ENCODE peak calls at places on chromosomes 5 and 9, in nine cellular contexts. E is NCI-H1930; F is activated naive CD4-positive, alpha-beta T cell; V is GM23338; Q is stimulated activated CD8-positive, alpha-beta memory T cell treated with anti-CD3 and anti-CD28 coated beads, Interleukin-15, amount 100 ng/mL, for 1 hour; Y is RCC 7860; K is fibroblast of lung; T is activated CD8-positive, alpha-beta memory T cell treated with anti-CD3 and anti-CD28 coated beads, Interleukin-2, amount 50 U/mL, for 48 hours; N is activated T-helper 1 cell treated with Interleukin-2 at 50 U/mL for 16 hours. S is an unnamed sample.

GRCh38 chr9:76717611-76718010 is 46.6 kb upstream of the PCA3 start:
- DNase-seq in Y (peak), K (no peak), E (no peak), T (no peak), Q (no peak), V (no peak), F (no peak), N (no peak), S (no peak)

GRCh38 chr5:173265433-173265832 is 30.4 kb upstream of the NKX2-5 start:
- DNase-seq in E (no peak), Q (no peak), K (no peak), F (no peak), N (no peak), V (no peak), Y (no peak), T (no peak), S (no peak)

GRCh38 chr9:27732494-27732893 is 159.2 kb upstream of the C9orf72 start:
- DNase-seq in V (no peak), F (no peak), Q (no peak), K (no peak), Y (no peak), N (no peak), E (no peak), T (no peak), S (no peak)

GRCh38 chr9:134230942-134231325 is 66.6 kb upstream of the RNU6ATAC start:
- DNase-seq in F (no peak), N (no peak), K (no peak), V (no peak), Y (no peak), T (no peak), E (no peak), Q (no peak), S (no peak)

GRCh38 chr9:136865768-136866103 is 372 bp downstream of the EDF1 start:
- DNase-seq in K (no peak), F (no peak), Y (no peak), Q (no peak), E (no peak), N (no peak), T (no peak), V (peak), S (peak)

GRCh38 chr5:90437663-90438062 is 28.1 kb upstream of the CETN3 start:
- DNase-seq in Y (no peak), K (no peak), N (no peak), F (no peak), V (no peak), E (no peak), T (no peak), Q (no peak), S (no peak)

GRCh38 chr5:167582263-167582662 is 709.2 kb upstream of the WWC1 start:
- DNase-seq in V (no peak), Y (peak), E (no peak), K (peak), F (no peak), Q (no peak), T (no peak), N (no peak), S (no peak)

GRCh38 chr5:130104895-130105684 is 200.8 kb downstream of the CHSY3 start:
- DNase-seq in E (no peak), F (no peak), Q (no peak), T (no peak), Y (no peak), K (no peak), V (no peak), N (no peak), S (no peak)

GRCh38 chr9:96661711-96662110 is 6.6 kb upstream of the PRXL2C start:
- DNase-seq in N (no peak), V (peak), F (no peak), T (no peak), K (peak), Q (no peak), Y (no peak), E (no peak), S (no peak)

GRCh38 chr5:118863345-118863744 is 125.0 kb downstream of the DTWD2 start:
- DNase-seq in F (no peak), N (no peak), T (no peak), E (no peak), Q (no peak), K (peak), Y (no peak), V (no peak), S (no peak)

GRCh38 chr9:98870782-98871455 is 63.4 kb downstream of the GALNT12 start:
- DNase-seq in E (no peak), K (no peak), N (no peak), Y (no peak), T (no peak), F (no peak), Q (no peak), V (no peak), S (no peak)

GRCh38 chr5:65213921-65214525 is 267.7 kb downstream of the ADAMTS6 start:
- DNase-seq in T (no peak), N (no peak), K (peak), V (peak), Q (no peak), F (no peak), Y (no peak), E (no peak), S (peak)

GRCh38 chr9:110323831-110324230 is 13.8 kb downstream of the TXNDC8 start:
- DNase-seq in Q (no peak), E (no peak), T (no peak), N (no peak), F (no peak), K (no peak), V (no peak), Y (no peak), S (no peak)

GRCh38 chr5:165321912-165322311 is 1816.5 kb downstream of the MAT2B start:
- DNase-seq in T (no peak), K (peak), Q (no peak), Y (peak), V (no peak), F (no peak), E (no peak), N (no peak), S (no peak)

GRCh38 chr5:150044334-150044681 is 42.0 kb downstream of the CSF1R start:
- DNase-seq in Q (no peak), N (no peak), T (no peak), V (no peak), E (no peak), K (peak), F (no peak), Y (no peak), S (no peak)

GRCh38 chr9:37466037-37466709 is 923 bp upstream of the ZBTB5 start:
- DNase-seq in T (peak), V (peak), Y (peak), E (peak), N (no peak), K (peak), F (no peak), Q (no peak), S (peak)

GRCh38 chr5:180173875-180174586 is 35.0 kb downstream of the RASGEF1C start:
- DNase-seq in F (no peak), E (no peak), V (no peak), N (no peak), Y (peak), T (no peak), K (peak), Q (no peak), S (no peak)

GRCh38 chr5:112492291-112492690 is 73.2 kb upstream of the EPB41L4A start:
- DNase-seq in T (peak), N (no peak), K (peak), F (no peak), V (peak), Q (no peak), Y (peak), E (no peak), S (peak)

GRCh38 chr5:173016621-173017046 is 33.1 kb downstream of the ATP6V0E1 start:
- DNase-seq in K (peak), F (no peak), N (no peak), Q (no peak), E (no peak), T (peak), Y (no peak), V (peak), S (no peak)

GRCh38 chr5:74122175-74122574 is 496.2 kb downstream of the ARHGEF28 start:
- DNase-seq in Q (no peak), T (no peak), K (no peak), F (no peak), V (no peak), N (no peak), Y (no peak), E (no peak), S (no peak)

GRCh38 chr5:179342577-179342976 is 2.7 kb downstream of the ADAMTS2 start:
- DNase-seq in Q (no peak), N (no peak), E (no peak), T (no peak), F (no peak), K (peak), V (peak), Y (no peak), S (no peak)

GRCh38 chr5:113140837-113141661 is 164.5 kb downstream of the DCP2 start:
- DNase-seq in V (no peak), K (peak), N (no peak), F (no peak), T (no peak), E (no peak), Y (no peak), Q (no peak), S (no peak)

GRCh38 chr5:41980870-41981269 is 55.8 kb downstream of the FBXO4 start:
- DNase-seq in F (no peak), N (no peak), K (no peak), V (no peak), T (no peak), E (no peak), Y (no peak), Q (no peak), S (no peak)

GRCh38 chr9:70924380-70924779 is 197.0 kb downstream of the TRPM3 start:
- DNase-seq in K (peak), Q (no peak), Y (no peak), F (no peak), N (no peak), V (no peak), T (no peak), E (no peak), S (no peak)

GRCh38 chr9:4494337-4494736 is 4.1 kb downstream of the SLC1A1 start:
- DNase-seq in K (no peak), F (no peak), T (no peak), Q (no peak), E (no peak), N (no peak), V (no peak), Y (no peak), S (no peak)

GRCh38 chr5:34007116-34007674 is 655 bp downstream of the AMACR start:
- DNase-seq in N (no peak), Q (no peak), Y (no peak), V (peak), F (no peak), K (peak), E (no peak), T (no peak), S (no peak)

GRCh38 chr9:126363847-126364671 is 37.4 kb downstream of the MVB12B start:
- DNase-seq in E (no peak), N (no peak), T (no peak), Q (no peak), K (peak), F (no peak), V (no peak), Y (no peak), S (peak)

GRCh38 chr5:115069087-115069968 is 100.4 kb downstream of the TRIM36 start:
- DNase-seq in T (no peak), E (peak), Q (no peak), N (no peak), K (peak), V (peak), Y (peak), F (no peak), S (peak)

GRCh38 chr5:18745591-18745987 is 1111.3 kb downstream of the TAF11L14 start:
- DNase-seq in V (no peak), T (no peak), N (no peak), Q (no peak), K (no peak), E (no peak), F (no peak), Y (peak), S (no peak)

GRCh38 chr5:20958641-20959040 is 970.6 kb upstream of the CDH18 start:
- DNase-seq in F (no peak), N (no peak), V (no peak), K (no peak), T (no peak), E (no peak), Q (no peak), Y (no peak), S (no peak)

GRCh38 chr5:59835782-59836181 is 57.7 kb downstream of the PDE4D start:
- DNase-seq in V (no peak), T (no peak), Q (no peak), Y (no peak), F (no peak), E (no peak), K (no peak), N (no peak), S (no peak)

GRCh38 chr5:144247131-144247530 is 76.5 kb downstream of the KCTD16 start:
- DNase-seq in Y (no peak), F (no peak), Q (no peak), V (no peak), T (no peak), E (no peak), K (no peak), N (no peak), S (no peak)

GRCh38 chr5:149829954-149830353 is 99.8 kb downstream of the PPARGC1B start:
- DNase-seq in F (no peak), Y (no peak), V (peak), E (no peak), T (no peak), K (no peak), Q (no peak), N (no peak), S (no peak)

GRCh38 chr5:132506094-132506692 is 15.6 kb upstream of the IRF1 start:
- DNase-seq in Q (no peak), E (peak), F (no peak), V (peak), Y (no peak), T (no peak), N (no peak), K (peak), S (no peak)

S was measured in left colon.